ENCODE peak calls at places on chromosomes 6 and 20, in ten cellular contexts. U, I, E, Q, Z, A, P, O, W and B are unnamed samples.

GRCh38 chr6:129113637-129114036 is 230.7 kb downstream of the LAMA2 start:
- DNase-seq in P (no peak), I (no peak), Q (no peak), U (no peak), W (no peak), A (no peak), E (no peak), Z (no peak), O (no peak), B (no peak)

GRCh38 chr20:973785-974194 is 28.3 kb downstream of the RSPO4 start:
- DNase-seq in O (peak; percentile 66), Z (no peak), Q (peak; percentile 75), W (peak; percentile 38), P (peak; percentile 62), U (no peak), E (peak; percentile 55), A (no peak), I (no peak), B (peak; percentile 41)

GRCh38 chr6:43052225-43052841 is 1.3 kb downstream of the CUL7 start:
- DNase-seq in Z (no peak), P (no peak), O (no peak), E (no peak), A (no peak), U (no peak), I (peak; percentile 68), Q (no peak), W (no peak), B (no peak)

GRCh38 chr6:34556031-34556471 is at the start of gene SPDEF:
- DNase-seq in P (no peak), O (no peak), I (no peak), A (no peak), W (peak; percentile 75), Z (no peak), U (no peak), Q (peak; percentile 61), E (no peak), B (peak; percentile 51)

GRCh38 chr6:115643762-115644161 is 416.9 kb downstream of the FRK start:
- DNase-seq in E (peak; percentile 13), P (peak; percentile 53), W (peak; percentile 46), I (no peak), O (no peak), A (no peak), Z (no peak), Q (no peak), U (no peak), B (no peak)

GRCh38 chr6:42118162-42119001 is 24.0 kb downstream of the C6orf132 start:
- DNase-seq in O (no peak), W (peak; percentile 99), A (no peak), U (peak; percentile 38), Z (no peak), I (peak; percentile 92), P (peak; percentile 85), Q (no peak), E (no peak), B (peak; percentile 69)

GRCh38 chr6:133761706-133762105 is 127.2 kb upstream of the TCF21 start:
- DNase-seq in E (no peak), U (no peak), I (no peak), A (no peak), W (no peak), O (no peak), P (no peak), Q (no peak), Z (no peak), B (no peak)

GRCh38 chr6:109491207-109491938 is 8.4 kb upstream of the ZBTB24 start:
- DNase-seq in A (no peak), O (no peak), Q (no peak), U (no peak), W (peak; percentile 52), E (no peak), I (no peak), Z (no peak), P (peak; percentile 22), B (no peak)

GRCh38 chr6:50047026-50047425 is 2.7 kb downstream of the DEFB112 start:
- DNase-seq in Z (no peak), P (no peak), A (no peak), I (peak; percentile 30), W (no peak), O (no peak), U (no peak), Q (no peak), E (no peak), B (no peak)

GRCh38 chr20:46965477-46965876 is 70.8 kb downstream of the EYA2 start:
- DNase-seq in Z (no peak), O (no peak), Q (no peak), I (no peak), W (no peak), A (no peak), E (no peak), U (no peak), P (no peak), B (no peak)

DNA sequence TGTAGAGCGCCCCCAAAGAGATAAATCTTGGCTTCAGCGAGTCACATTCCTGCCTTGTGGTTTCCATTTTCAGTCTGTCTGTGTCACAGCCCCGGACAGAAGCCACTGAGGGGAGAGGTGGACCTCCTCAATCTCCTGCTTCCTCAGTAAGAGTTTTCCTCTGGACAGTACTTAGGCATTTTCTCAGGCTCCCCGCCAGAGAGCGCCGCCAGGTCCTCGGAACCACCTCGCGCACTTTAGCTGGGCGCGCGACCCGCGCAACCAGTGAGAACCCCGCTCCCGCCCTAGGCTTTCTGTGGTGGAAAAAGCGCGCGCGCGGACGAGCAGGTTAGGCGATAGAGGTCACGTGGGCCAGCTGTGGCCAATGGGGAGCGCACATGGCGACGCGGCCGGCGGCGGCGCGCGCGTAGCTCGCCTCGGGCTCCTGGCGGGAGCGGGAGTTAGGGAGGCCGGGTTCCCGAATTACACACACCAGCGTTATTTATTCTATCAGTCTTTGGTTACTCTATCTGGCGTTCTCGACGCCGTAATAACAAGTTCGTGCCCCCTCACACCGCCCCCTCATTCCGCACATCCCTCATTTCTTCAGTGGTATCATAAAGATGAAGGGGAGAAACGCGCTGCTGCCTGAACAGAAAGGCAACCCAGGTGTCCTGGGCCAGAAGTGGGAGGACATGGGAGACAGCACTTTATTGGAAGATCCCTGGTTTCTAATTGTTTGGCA is 19.4 kb downstream of the PXT1 start:
- DNase-seq in W (peak; percentile 94), I (peak; percentile 99), E (peak; percentile 95), U (peak; percentile 98), O (peak; percentile 99), P (peak; percentile 100), Q (peak; percentile 100), A (peak; percentile 99), Z (peak; percentile 98), B (peak; percentile 99)
- TF ChIP-seq CTCF in W (peak; percentile 65), I (peak; percentile 67), E (peak; percentile 58), U (no peak), O (peak; percentile 85), P (peak; percentile 79), Q (peak; percentile 74), A (peak; percentile 85), Z (peak; percentile 60), B (peak; percentile 57)

GRCh38 chr20:59151391-59151790 is 12.2 kb upstream of the ZNF831 start:
- DNase-seq in Q (no peak), E (no peak), P (no peak), I (no peak), W (no peak), U (no peak), O (no peak), A (no peak), Z (no peak), B (no peak)
- H3K4me1 ChIP-seq in Q (no peaks in the 10 kb centered on the region), E (no peaks in the 10 kb centered on the region), P (peaks cover 11% of the 10 kb centered on the region), I (peaks cover 3% of the 10 kb centered on the region), W (no peaks in the 10 kb centered on the region), U (peaks cover 32% of the 10 kb centered on the region), O (peaks cover 8% of the 10 kb centered on the region), A (peaks cover 27% of the 10 kb centered on the region), Z (peaks cover 40% of the 10 kb centered on the region), B (peaks cover 6% of the 10 kb centered on the region)

GRCh38 chr6:73264446-73264845 is 1.4 kb upstream of the KHDC1 start:
- DNase-seq in U (no peak), Z (no peak), A (no peak), Q (no peak), O (no peak), E (no peak), P (peak; percentile 7), W (peak; percentile 43), I (no peak), B (no peak)

GRCh38 chr6:73263570-73263909 is 544 bp upstream of the KHDC1 start:
- DNase-seq in P (no peak), U (no peak), A (no peak), O (peak; percentile 42), E (no peak), I (no peak), W (no peak), Q (no peak), Z (no peak), B (no peak)

GRCh38 chr6:73258721-73259120 is 4.3 kb downstream of the KHDC1 start:
- DNase-seq in W (no peak), P (no peak), Q (peak; percentile 63), U (no peak), O (no peak), Z (no peak), E (no peak), A (no peak), I (no peak), B (no peak)

DNA sequence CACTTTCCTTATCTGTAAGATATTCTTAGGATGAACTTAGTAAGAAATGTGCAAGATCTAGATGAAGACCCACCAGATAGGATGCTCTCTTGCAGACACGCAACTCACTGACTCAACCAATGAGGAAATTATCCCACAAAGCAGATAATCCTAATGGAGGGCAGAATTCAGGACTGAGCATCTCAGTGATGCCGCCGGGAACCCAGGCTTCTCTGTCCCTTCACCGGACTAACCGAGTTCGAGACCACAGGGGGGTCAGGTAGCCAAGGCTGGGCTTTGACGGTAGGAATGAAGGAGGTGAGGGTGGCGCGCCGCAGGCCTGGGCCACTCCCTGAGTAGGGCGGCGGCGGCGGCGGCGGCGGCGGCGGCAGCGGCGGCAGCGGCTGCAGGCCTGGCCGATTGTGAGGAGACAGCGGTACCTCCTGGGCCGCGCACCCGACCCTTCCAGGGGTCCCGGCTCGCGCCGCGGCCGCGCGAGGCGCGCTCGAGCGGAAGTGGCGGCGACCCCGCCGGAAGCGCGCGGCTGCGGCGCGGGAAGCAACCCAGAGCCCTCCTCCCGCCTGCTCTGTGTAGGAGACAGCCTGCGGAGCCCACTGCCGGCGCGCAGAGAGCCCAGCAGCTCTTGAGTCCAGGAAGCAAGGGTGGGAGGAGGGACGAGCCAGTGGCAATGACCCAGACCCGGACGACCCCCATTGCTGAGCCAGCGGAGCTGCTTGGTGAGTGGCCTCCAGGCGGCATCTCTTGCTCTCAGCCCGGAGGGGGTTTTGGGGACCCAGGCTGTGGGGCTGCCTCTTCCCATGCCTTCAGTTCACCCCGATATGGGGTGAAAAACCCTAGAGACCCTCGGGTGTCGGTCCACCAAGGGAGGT is at the start of gene KHDC1:
- DNase-seq in E (no peak), U (peak; percentile 13), Q (peak; percentile 88), W (no peak), A (peak; percentile 49), Z (no peak), I (peak; percentile 76), O (peak; percentile 86), P (peak; percentile 71), B (peak; percentile 35)
- TF ChIP-seq CTCF in E (no peak), U (no peak), Q (peak; percentile 21), W (no peak), A (no peak), Z (no peak), I (no peak), O (peak; percentile 4), P (peak; percentile 8), B (no peak)

DNA sequence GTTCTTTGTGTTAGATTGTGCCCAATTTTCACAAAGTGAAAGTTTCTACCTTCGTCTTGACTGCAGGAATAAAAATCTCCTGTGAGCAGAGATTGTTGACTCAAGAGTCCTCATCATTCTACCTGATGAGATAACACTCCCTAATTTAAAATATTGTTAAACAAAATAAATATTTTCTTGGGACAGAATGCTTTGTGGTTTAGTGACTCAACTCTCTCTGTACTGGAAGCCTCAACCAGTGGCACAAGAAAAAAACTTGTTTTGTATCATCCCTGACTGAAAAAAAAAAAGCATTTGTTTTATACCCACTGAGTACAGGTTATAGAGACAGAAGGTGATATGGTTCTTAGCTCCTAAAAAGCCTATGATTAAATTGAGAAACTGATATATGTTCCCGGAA is 78.9 kb downstream of the CRYBG1 start:
- DNase-seq in E (no peak), Q (no peak), I (no peak), W (peak; percentile 89), O (no peak), U (no peak), Z (no peak), P (no peak), A (no peak), B (no peak)
- H3K4me1 ChIP-seq in E (peaks cover 3% of the 10 kb centered on the region), Q (no peaks in the 10 kb centered on the region), I (peaks cover 5% of the 10 kb centered on the region), W (peaks cover 40% of the 10 kb centered on the region), O (no peaks in the 10 kb centered on the region), U (no peaks in the 10 kb centered on the region), Z (no peaks in the 10 kb centered on the region), P (no peaks in the 10 kb centered on the region), A (no peaks in the 10 kb centered on the region), B (no peaks in the 10 kb centered on the region)